ENCODE peak calls at places on chromosomes 3 and 15, in six cellular contexts. V is central memory CD4-positive, alpha-beta T cell; Q is pulmonary artery endothelial cell; W is HEK293T; B is stimulated activated CD8-positive, alpha-beta memory T cell treated with anti-CD3 and anti-CD28 coated beads, Interleukin-7, amount 100 ng/mL, for 4 hours; C is A673. N is an unnamed sample.
A peak's percentile ranks its signal among the peaks of the same experiment; 100 is the strongest.

GRCh38 chr3:42590989-42591756 is 513 bp downstream of the SS18L2 start:
- DNase-seq in B (no peak), C (no peak), W (no peak), V (no peak), Q (no peak), N (no peak)

GRCh38 chr15:76199106-76200082 is 111.9 kb downstream of the ETFA start:
- DNase-seq in W (no peak), V (no peak), C (no peak), B (no peak), Q (no peak), N (no peak)

GRCh38 chr15:99961011-99961441 is 227.8 kb upstream of the LYSMD4 start:
- DNase-seq in W (peak; percentile 45), V (no peak), C (peak; percentile 30), Q (no peak), B (no peak), N (no peak)

GRCh38 chr15:91124155-91124554 is 24.1 kb downstream of the SV2B start:
- DNase-seq in Q (no peak), W (no peak), B (no peak), V (no peak), C (no peak), N (no peak)

GRCh38 chr3:173214576-173214975 is 73.5 kb upstream of the SPATA16 start:
- DNase-seq in W (peak; percentile 7), B (no peak), V (no peak), C (peak; percentile 33), Q (no peak), N (no peak)

GRCh38 chr3:132332082-132332964 is 15.1 kb downstream of the ACP3 start:
- DNase-seq in B (no peak), W (no peak), V (no peak), C (no peak), Q (no peak), N (no peak)

GRCh38 chr3:35946121-35946856 is 307.0 kb downstream of the ARPP21 start:
- DNase-seq in B (no peak), V (no peak), W (peak; percentile 6), C (peak; percentile 79), Q (no peak), N (peak; percentile 15)

GRCh38 chr3:114406286-114406685 is 112.5 kb downstream of the TIGIT start:
- DNase-seq in B (no peak), Q (no peak), C (no peak), W (no peak), V (no peak), N (no peak)

GRCh38 chr3:51710631-51711351 is 3.9 kb downstream of the GRM2 start:
- DNase-seq in V (no peak), B (no peak), Q (no peak), C (no peak), W (peak; percentile 30), N (no peak)

GRCh38 chr15:68682330-68682729 is 103.5 kb downstream of the CORO2B start:
- DNase-seq in V (no peak), C (no peak), W (no peak), Q (no peak), B (no peak), N (peak; percentile 32)

GRCh38 chr3:151346292-151346691 is 16.9 kb upstream of the P2RY13 start:
- DNase-seq in C (no peak), Q (no peak), B (no peak), V (no peak), W (no peak), N (no peak)

GRCh38 chr3:42520336-42520735 is 17.9 kb downstream of the VIPR1 start:
- DNase-seq in C (no peak), W (no peak), Q (no peak), B (no peak), V (no peak), N (no peak)

GRCh38 chr3:73546961-73547360 is 77.8 kb downstream of the PDZRN3 start:
- DNase-seq in W (no peak), V (no peak), Q (no peak), B (no peak), C (no peak), N (no peak)

GRCh38 chr3:128469128-128469527 is 2.4 kb upstream of the DNAJB8 start:
- DNase-seq in C (no peak), B (no peak), W (no peak), Q (no peak), V (no peak), N (no peak)

GRCh38 chr3:55128201-55128870 is 200.5 kb upstream of the LRTM1 start:
- DNase-seq in B (no peak), Q (no peak), V (no peak), W (peak; percentile 33), C (peak; percentile 1), N (no peak)

GRCh38 chr15:89714775-89715174 is 24.2 kb downstream of the WDR93 start:
- DNase-seq in V (no peak), W (no peak), B (no peak), C (no peak), Q (no peak), N (no peak)

GRCh38 chr3:147311716-147312115 is 94.6 kb downstream of the ZIC4 start:
- DNase-seq in W (no peak), C (no peak), Q (no peak), B (no peak), V (no peak), N (no peak)

GRCh38 chr15:44813231-44813630 is 76.9 kb downstream of the TRIM69 start:
- DNase-seq in V (no peak), Q (no peak), C (no peak), W (no peak), B (no peak), N (no peak)

GRCh38 chr3:114379266-114379665 is 85.4 kb downstream of the TIGIT start:
- DNase-seq in C (no peak), B (no peak), V (no peak), W (no peak), Q (no peak), N (no peak)

GRCh38 chr3:25355034-25355898 is 72.8 kb upstream of the RARB start:
- DNase-seq in V (no peak), W (no peak), Q (no peak), C (no peak), B (no peak), N (no peak)

GRCh38 chr3:35502699-35503098 is 136.6 kb upstream of the ARPP21 start:
- DNase-seq in V (no peak), B (no peak), Q (no peak), W (no peak), C (no peak), N (no peak)

GRCh38 chr3:139772539-139773500 is 95.0 kb upstream of the NMNAT3 start:
- DNase-seq in B (no peak), C (no peak), Q (no peak), W (no peak), V (no peak), N (no peak)

GRCh38 chr3:57689367-57690053 is 3.4 kb downstream of the DENND6A start:
- DNase-seq in V (no peak), W (no peak), B (no peak), Q (no peak), C (no peak), N (no peak)

GRCh38 chr3:61729235-61729634 is 167.9 kb downstream of the PTPRG start:
- DNase-seq in Q (no peak), V (no peak), W (no peak), C (no peak), B (no peak), N (no peak)

GRCh38 chr15:64754663-64755426 is 20.5 kb downstream of the RBPMS2 start:
- DNase-seq in W (no peak), C (no peak), V (no peak), B (no peak), Q (no peak), N (no peak)

GRCh38 chr15:101192081-101192480 is 59.8 kb downstream of the CHSY1 start:
- DNase-seq in W (no peak), V (no peak), B (no peak), C (no peak), Q (no peak), N (no peak)

GRCh38 chr3:120791958-120792357 is 49.4 kb downstream of the GTF2E1 start:
- DNase-seq in B (no peak), V (no peak), C (peak; percentile 12), W (no peak), Q (peak; percentile 51), N (no peak)

GRCh38 chr3:65400893-65401292 is 637.8 kb downstream of the MAGI1 start:
- DNase-seq in W (no peak), V (no peak), Q (no peak), C (no peak), B (no peak), N (no peak)

GRCh38 chr3:194573680-194574437 is 59.4 kb downstream of the TMEM44 start:
- DNase-seq in W (peak; percentile 57), B (peak; percentile 10), Q (no peak), V (peak; percentile 24), C (peak; percentile 78), N (peak; percentile 15)

GRCh38 chr3:72973031-72973723 is 23.4 kb upstream of the PPP4R2 start:
- DNase-seq in W (no peak), Q (no peak), C (no peak), B (no peak), V (no peak), N (no peak)

GRCh38 chr3:120418866-120419490 is 31.8 kb downstream of the FSTL1 start:
- DNase-seq in B (no peak), Q (no peak), C (peak; percentile 63), W (peak; percentile 53), V (no peak), N (peak; percentile 66)

GRCh38 chr3:119555929-119556328 is 3.5 kb downstream of the CD80 start:
- DNase-seq in B (no peak), W (no peak), V (no peak), Q (no peak), C (no peak), N (no peak)

GRCh38 chr3:132406587-132406986 is 10.7 kb upstream of the DNAJC13 start:
- DNase-seq in Q (no peak), B (no peak), W (no peak), C (no peak), V (no peak), N (no peak)